ENCODE peak calls at places on chromosome 1, in six cellular contexts. I, H, O, E, N and S are unnamed samples.

GRCh38 chr1:243713470-243714186 is 136.4 kb downstream of the AKT3 start:
- DNase-seq in H (no peak), I (no peak), E (no peak), O (no peak), N (no peak), S (no peak)

GRCh38 chr1:102434421-102434820 is 437.7 kb upstream of the OLFM3 start:
- DNase-seq in H (no peak), O (no peak), N (no peak), E (no peak), I (no peak), S (peak; percentile 87)

GRCh38 chr1:111227875-111228747 is 598 bp downstream of the CHI3L2 start:
- DNase-seq in N (no peak), O (no peak), E (peak; percentile 52), I (no peak), H (peak; percentile 31), S (no peak)

GRCh38 chr1:37741130-37741529 is 23.8 kb downstream of the EPHA10 start:
- DNase-seq in O (no peak), E (no peak), I (no peak), H (no peak), N (no peak), S (no peak)

GRCh38 chr1:200866521-200866920 is 6.3 kb upstream of the GPR25 start:
- DNase-seq in H (no peak), O (no peak), N (no peak), I (peak; percentile 43), E (no peak), S (no peak)

GRCh38 chr1:174789399-174789798 is 210.3 kb upstream of the CACYBP start:
- DNase-seq in O (no peak), N (no peak), I (no peak), H (no peak), E (no peak), S (no peak)

GRCh38 chr1:21175670-21176581 is 771 bp downstream of the EIF4G3 start:
- DNase-seq in H (peak; percentile 37), I (peak; percentile 42), O (peak; percentile 72), N (peak; percentile 69), E (no peak), S (peak; percentile 58)

GRCh38 chr1:239893127-239893731 is 198.5 kb upstream of the FMN2 start:
- DNase-seq in N (no peak), O (no peak), H (no peak), E (no peak), I (no peak), S (no peak)

GRCh38 chr1:178417858-178418257 is 78.9 kb downstream of the CLEC20A start:
- DNase-seq in O (no peak), I (no peak), N (no peak), E (no peak), H (no peak), S (no peak)

GRCh38 chr1:190579517-190580193 is 102.0 kb upstream of the BRINP3 start:
- DNase-seq in I (no peak), H (no peak), N (no peak), O (no peak), E (no peak), S (no peak)

GRCh38 chr1:7255303-7256058 is 470.2 kb downstream of the CAMTA1 start:
- DNase-seq in H (no peak), N (no peak), O (no peak), E (no peak), I (no peak), S (no peak)

GRCh38 chr1:87899746-87900145 is 571.1 kb downstream of the LMO4 start:
- DNase-seq in O (no peak), I (no peak), E (no peak), H (no peak), N (no peak), S (no peak)

GRCh38 chr1:93670141-93670540 is 11.5 kb downstream of the BCAR3 start:
- DNase-seq in H (peak; percentile 52), E (no peak), N (peak; percentile 84), O (no peak), I (no peak), S (no peak)

GRCh38 chr1:224734261-224734935 is 118.3 kb downstream of the CNIH3 start:
- DNase-seq in I (no peak), O (no peak), N (no peak), E (no peak), H (no peak), S (peak; percentile 72)

GRCh38 chr1:1839311-1839965 is 51.4 kb downstream of the GNB1 start:
- DNase-seq in I (no peak), N (peak; percentile 34), O (no peak), E (no peak), H (no peak), S (no peak)
- H3K4me1 ChIP-seq in I (peaks cover 39% of the 10 kb centered on the region), N (peaks cover 45% of the 10 kb centered on the region), O (peaks cover 63% of the 10 kb centered on the region), E (no peaks in the 10 kb centered on the region), H (peaks cover 57% of the 10 kb centered on the region), S (peaks cover 5% of the 10 kb centered on the region)

GRCh38 chr1:171954386-171954785 is 113.1 kb downstream of the DNM3 start:
- DNase-seq in H (no peak), N (no peak), I (no peak), O (no peak), E (no peak), S (no peak)
- TF ChIP-seq CTCF in H (no peak), N (no peak), I (no peak), O (no peak), E (no peak), S (no peak)

GRCh38 chr1:12656575-12656974 is 12.7 kb downstream of the AADACL4 start:
- DNase-seq in N (no peak), O (no peak), I (no peak), H (no peak), E (no peak), S (no peak)

GRCh38 chr1:12654004-12654567 is 10.2 kb downstream of the AADACL4 start:
- DNase-seq in E (no peak), N (no peak), H (no peak), O (no peak), I (no peak), S (no peak)

GRCh38 chr1:12654657-12655056 is 10.8 kb downstream of the AADACL4 start:
- DNase-seq in O (no peak), H (peak; percentile 69), I (peak; percentile 11), N (no peak), E (no peak), S (no peak)

GRCh38 chr1:12658531-12659453 is 14.9 kb downstream of the AADACL4 start:
- DNase-seq in O (peak; percentile 82), H (peak; percentile 82), E (peak; percentile 72), N (peak; percentile 83), I (peak; percentile 75), S (peak; percentile 93)

DNA sequence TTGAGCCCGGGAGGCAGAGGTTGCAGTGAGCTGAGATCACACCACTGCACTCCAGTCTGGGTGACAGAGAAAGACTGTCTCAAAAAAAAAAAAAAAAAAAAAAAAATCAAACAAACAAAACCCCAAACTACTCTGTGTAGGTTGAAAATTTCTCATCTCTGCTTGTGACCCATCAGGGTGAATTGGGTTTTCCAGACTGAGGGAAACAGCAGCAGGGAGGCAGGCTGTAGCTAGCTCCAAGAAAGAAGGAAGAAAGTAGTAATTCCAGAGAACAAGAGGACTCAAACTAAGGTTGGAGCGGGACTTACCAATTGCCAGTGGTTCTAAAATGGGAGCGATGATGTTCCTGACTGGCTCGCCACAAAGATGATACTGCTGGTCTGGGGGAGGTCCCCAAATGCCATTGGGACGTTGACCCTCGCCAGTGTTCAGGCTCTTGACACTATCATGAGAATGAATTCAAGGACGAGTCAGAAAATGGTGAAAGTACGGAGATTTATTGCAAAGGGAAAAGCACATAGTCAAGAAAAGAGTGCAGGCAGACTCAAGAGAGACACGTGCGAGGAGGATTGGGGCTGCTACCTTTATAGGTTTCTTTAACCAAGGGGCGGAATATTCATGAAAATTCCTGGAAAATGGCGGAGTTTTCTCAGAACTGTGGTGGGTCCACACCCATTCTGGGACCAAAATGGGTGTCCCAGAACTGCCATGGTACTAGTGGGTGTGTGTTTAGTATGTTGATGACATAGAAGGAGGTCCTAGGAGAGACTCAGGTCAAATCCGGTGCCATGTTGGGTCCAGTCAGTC is 13.4 kb downstream of the AADACL4 start:
- DNase-seq in I (no peak), E (no peak), O (no peak), N (no peak), H (no peak), S (no peak)
- TF ChIP-seq POLR2AphosphoS5 in I (no peak), E (no peak), O (no peak), N (no peak), H (no peak), S (no peak)

GRCh38 chr1:204085876-204086275 is 13.0 kb downstream of the SOX13 start:
- DNase-seq in O (no peak), E (no peak), I (no peak), N (no peak), H (no peak), S (no peak)
- H3K4me1 ChIP-seq in O (peaks cover 90% of the 10 kb centered on the region), E (peaks cover 36% of the 10 kb centered on the region), I (peaks cover 92% of the 10 kb centered on the region), N (peaks cover 88% of the 10 kb centered on the region), H (peaks cover 100% of the 10 kb centered on the region), S (peaks cover 96% of the 10 kb centered on the region)